ENCODE peak calls at places on chromosomes 4 and X, in nine cellular contexts. B is NCI-H1930, C is fibroblast of gingiva, S is NCI-H526, E is foreskin fibroblast, K is GM04504, M is HS-5, N is NCI-H446 treated with DMSO at 0.1 percent for 48 hours, O is GM13977. A is an unnamed sample.

GRCh38 chrX:115259238-115259875 is 25.5 kb upstream of the LRCH2 start:
- DNase-seq in S (peak; percentile 0), C (no peak), O (no peak), E (no peak), M (no peak), N (no peak), K (peak; percentile 39), B (no peak), A (no peak)

GRCh38 chr4:168577624-168578023 is 80.8 kb downstream of the PALLD start:
- DNase-seq in O (no peak), C (no peak), N (no peak), E (no peak), K (no peak), S (no peak), B (no peak), M (no peak), A (no peak)

GRCh38 chrX:132618810-132619209 is 130.0 kb upstream of the MBNL3 start:
- DNase-seq in S (no peak), E (no peak), C (no peak), M (no peak), O (no peak), N (no peak), K (no peak), B (no peak), A (no peak)

GRCh38 chr4:138910914-138911336 is 104.7 kb upstream of the NOCT start:
- DNase-seq in N (peak; percentile 12), C (peak; percentile 73), S (peak; percentile 90), B (peak; percentile 86), O (no peak), M (no peak), K (peak; percentile 66), E (peak; percentile 13), A (peak; percentile 90)

GRCh38 chrX:110212299-110212698 is 105.6 kb downstream of the AMMECR1 start:
- DNase-seq in O (no peak), S (no peak), E (no peak), B (no peak), N (no peak), K (no peak), C (no peak), M (no peak), A (no peak)

GRCh38 chr4:173121044-173121685 is 47.4 kb upstream of the GALNT7 start:
- DNase-seq in S (peak; percentile 6), C (no peak), N (no peak), E (no peak), K (no peak), O (peak; percentile 4), B (no peak), M (no peak), A (peak; percentile 62)

GRCh38 chr4:137678796-137679195 is 146.5 kb upstream of the PCDH18 start:
- DNase-seq in O (no peak), N (peak; percentile 26), S (no peak), K (no peak), E (no peak), C (peak; percentile 40), B (no peak), M (no peak), A (peak; percentile 54)

GRCh38 chr4:176547005-176547404 is 227.2 kb downstream of the SPCS3 start:
- DNase-seq in S (no peak), O (no peak), C (peak; percentile 79), B (no peak), K (peak; percentile 62), E (peak; percentile 88), M (no peak), N (no peak), A (peak; percentile 94)

GRCh38 chrX:24498181-24498580 is 33.1 kb downstream of the PDK3 start:
- DNase-seq in O (no peak), C (no peak), E (no peak), N (peak; percentile 27), B (no peak), M (no peak), K (no peak), S (no peak), A (no peak)

GRCh38 chrX:80808854-80809493 is 703 bp downstream of the BRWD3 start:
- DNase-seq in E (peak; percentile 1), O (no peak), N (no peak), S (peak; percentile 53), B (no peak), C (no peak), K (no peak), M (no peak), A (peak; percentile 18)

GRCh38 chr4:10673817-10674369 is 10.7 kb downstream of the CLNK start:
- DNase-seq in K (no peak), O (peak; percentile 26), S (peak; percentile 35), C (no peak), M (no peak), E (no peak), B (no peak), N (no peak), A (no peak)

GRCh38 chr4:155566241-155566823 is 100.3 kb upstream of the GUCY1A1 start:
- DNase-seq in K (peak; percentile 28), B (no peak), S (no peak), N (peak; percentile 47), O (no peak), E (peak; percentile 62), M (no peak), C (peak; percentile 89), A (peak; percentile 66)

GRCh38 chr4:88964450-88964849 is 92.5 kb downstream of the FAM13A start:
- DNase-seq in B (no peak), K (no peak), M (peak; percentile 44), C (peak; percentile 50), O (no peak), N (no peak), E (no peak), S (no peak), A (no peak)

GRCh38 chr4:47484169-47484568 is 906 bp upstream of the ATP10D start:
- DNase-seq in O (no peak), K (no peak), B (no peak), E (no peak), N (no peak), M (no peak), S (peak; percentile 73), C (no peak), A (no peak)

GRCh38 chr4:15832523-15833451 is 54.7 kb downstream of the CD38 start:
- DNase-seq in B (no peak), N (no peak), K (no peak), C (no peak), O (no peak), E (no peak), S (no peak), M (no peak), A (no peak)

GRCh38 chrX:154531626-154532025 is 15.0 kb downstream of the G6PD start:
- DNase-seq in E (no peak), O (no peak), C (no peak), M (no peak), S (no peak), N (no peak), B (no peak), K (no peak), A (peak; percentile 64)

GRCh38 chr4:1969928-1970723 is 38.6 kb downstream of the NELFA start:
- DNase-seq in C (no peak), B (no peak), E (no peak), O (no peak), N (no peak), M (no peak), S (no peak), K (no peak), A (no peak)

GRCh38 chrX:11351375-11352295 is 58.4 kb downstream of the AMELX start:
- DNase-seq in M (no peak), O (no peak), N (no peak), K (peak; percentile 86), B (no peak), S (no peak), C (peak; percentile 81), E (peak; percentile 64), A (peak; percentile 84)

GRCh38 chrX:65407157-65407626 is 127.4 kb downstream of the LAS1L start:
- DNase-seq in B (no peak), E (no peak), K (no peak), N (no peak), M (no peak), C (no peak), O (no peak), S (no peak), A (no peak)

GRCh38 chrX:109274806-109275205 is 207.1 kb downstream of the GUCY2F start:
- DNase-seq in E (no peak), K (no peak), O (no peak), B (no peak), S (no peak), M (no peak), N (no peak), C (no peak), A (no peak)

GRCh38 chrX:3806630-3807029 is 93.2 kb upstream of the PRKX start:
- DNase-seq in S (peak; percentile 46), C (no peak), O (no peak), E (no peak), N (no peak), B (no peak), M (no peak), K (no peak), A (no peak)

GRCh38 chr4:76326515-76326914 is 20.0 kb downstream of the STBD1 start:
- DNase-seq in K (no peak), C (no peak), O (no peak), S (no peak), E (no peak), B (no peak), M (no peak), N (no peak), A (no peak)

GRCh38 chr4:83716874-83717273 is 181.0 kb downstream of the GPAT3 start:
- DNase-seq in M (no peak), S (no peak), N (no peak), B (no peak), C (peak; percentile 84), O (no peak), E (peak; percentile 6), K (peak; percentile 2), A (peak; percentile 26)

GRCh38 chrX:45669715-45670360 is 469.2 kb upstream of the DIPK2B start:
- DNase-seq in N (no peak), E (peak; percentile 24), B (no peak), O (no peak), M (no peak), K (no peak), S (no peak), C (peak; percentile 4), A (no peak)

GRCh38 chr4:30617836-30618235 is 102.3 kb upstream of the PCDH7 start:
- DNase-seq in C (no peak), M (no peak), K (no peak), B (no peak), S (no peak), E (no peak), O (no peak), N (no peak), A (no peak)

GRCh38 chr4:1802151-1802715 is 9.1 kb downstream of the FGFR3 start:
- DNase-seq in E (peak; percentile 37), B (no peak), K (peak; percentile 33), O (no peak), S (no peak), C (peak; percentile 72), N (no peak), M (no peak), A (no peak)

GRCh38 chr4:5998333-5998936 is 19.8 kb downstream of the C4orf50 start:
- DNase-seq in S (peak; percentile 87), E (peak; percentile 20), B (peak; percentile 10), O (peak; percentile 80), K (peak; percentile 23), M (peak; percentile 10), N (peak; percentile 8), C (peak; percentile 10), A (peak; percentile 62)

GRCh38 chrX:136598631-136599030 is 49.3 kb upstream of the CD40LG start:
- DNase-seq in C (no peak), S (no peak), K (no peak), M (no peak), O (no peak), B (no peak), E (no peak), N (no peak), A (no peak)

GRCh38 chr4:53055274-53055673 is 193.2 kb downstream of the RASL11B start:
- DNase-seq in S (no peak), O (no peak), B (no peak), N (no peak), E (peak; percentile 65), C (peak; percentile 91), M (no peak), K (peak; percentile 84), A (peak; percentile 88)

GRCh38 chr4:176054942-176055341 is 10.7 kb upstream of the WDR17 start:
- DNase-seq in O (peak; percentile 41), B (no peak), M (no peak), K (no peak), E (no peak), N (no peak), C (no peak), S (no peak), A (no peak)

GRCh38 chrX:143837444-143837843 is 46.4 kb upstream of the UBE2NL start:
- DNase-seq in K (no peak), O (no peak), C (no peak), E (no peak), N (no peak), M (no peak), B (no peak), S (no peak), A (no peak)